ENCODE peak calls at places on chromosomes 5 and 9, in ten cellular contexts. P, Y, N, G, I, L, K, U, O and R are unnamed samples. For H3K4me1, the result is how much of the 10 kb centered on the place peaks cover.

GRCh38 chr5:37871023-37871815 is 31.4 kb upstream of the GDNF start:
- DNase-seq in U (no peak), K (no peak), O (peak), L (no peak), I (no peak), N (no peak), P (no peak), G (peak), Y (no peak), R (no peak)

GRCh38 chr5:26227245-26227644 is 811.1 kb downstream of the CDH9 start:
- DNase-seq in I (no peak), N (no peak), U (no peak), Y (no peak), G (no peak), O (no peak), K (no peak), L (no peak), P (no peak), R (no peak)

GRCh38 chr5:106171708-106172107 is 1499.0 kb downstream of the EFNA5 start:
- DNase-seq in O (no peak), N (no peak), U (no peak), K (no peak), I (no peak), L (no peak), Y (no peak), P (no peak), G (peak), R (no peak)

GRCh38 chr5:157116483-157116954 is 7.7 kb upstream of the HAVCR2 start:
- DNase-seq in G (no peak), O (no peak), N (no peak), K (no peak), U (no peak), L (no peak), Y (no peak), P (no peak), I (no peak), R (no peak)

GRCh38 chr5:39257554-39257953 is 38.2 kb upstream of the FYB1 start:
- DNase-seq in I (no peak), U (no peak), L (no peak), G (no peak), P (no peak), N (no peak), Y (no peak), K (no peak), O (no peak), R (no peak)

GRCh38 chr5:154356256-154356655 is 89.5 kb upstream of the SAP30L start:
- DNase-seq in P (no peak), O (no peak), N (no peak), Y (no peak), L (no peak), G (peak), I (peak), K (no peak), U (peak), R (no peak)

GRCh38 chr9:16286160-16286559 is 584.3 kb downstream of the BNC2 start:
- DNase-seq in I (no peak), L (no peak), N (no peak), O (no peak), U (no peak), K (no peak), P (no peak), G (no peak), Y (no peak), R (no peak)

GRCh38 chr5:26889810-26890209 is 148.6 kb downstream of the CDH9 start:
- DNase-seq in K (no peak), Y (no peak), P (no peak), I (no peak), U (no peak), N (no peak), G (no peak), O (no peak), L (no peak), R (no peak)

GRCh38 chr9:108606408-108606807 is 249.4 kb downstream of the ACTL7B start:
- DNase-seq in O (no peak), I (peak), U (peak), P (no peak), N (no peak), Y (no peak), K (no peak), G (no peak), L (no peak), R (no peak)

GRCh38 chr5:95113489-95113888 is 171.4 kb downstream of the MCTP1 start:
- DNase-seq in I (no peak), O (no peak), G (peak), U (no peak), N (peak), Y (no peak), L (no peak), P (no peak), K (no peak), R (no peak)

GRCh38 chr5:163407034-163407652 is 30.3 kb upstream of the CCNG1 start:
- DNase-seq in L (no peak), N (no peak), K (no peak), U (no peak), I (no peak), G (peak), Y (no peak), O (no peak), P (no peak), R (peak)

GRCh38 chr9:133351908-133352634 is 4.1 kb downstream of the RPL7A start:
- DNase-seq in O (no peak), G (peak), Y (no peak), K (no peak), U (peak), L (no peak), N (peak), I (peak), P (no peak), R (peak)

GRCh38 chr9:20335668-20336332 is 286.5 kb downstream of the MLLT3 start:
- DNase-seq in Y (no peak), G (no peak), O (no peak), N (no peak), L (no peak), U (no peak), K (no peak), I (no peak), P (no peak), R (no peak)

GRCh38 chr9:100072805-100073204 is 26.0 kb downstream of the ERP44 start:
- DNase-seq in P (no peak), N (no peak), K (no peak), G (no peak), O (no peak), Y (no peak), L (no peak), U (no peak), I (no peak), R (no peak)

GRCh38 chr5:128135286-128135685 is 51.7 kb downstream of the SLC12A2 start:
- DNase-seq in L (no peak), P (no peak), K (no peak), I (no peak), N (no peak), O (no peak), G (no peak), Y (no peak), U (no peak), R (no peak)

GRCh38 chr5:172437445-172438303 is 16.7 kb downstream of the SH3PXD2B start:
- DNase-seq in N (peak), G (peak), I (peak), P (peak), Y (peak), K (peak), O (peak), U (peak), L (peak), R (peak)

GRCh38 chr9:136619742-136620440 is 42.8 kb upstream of the EGFL7 start:
- DNase-seq in K (peak), O (no peak), Y (no peak), P (peak), I (no peak), N (peak), L (peak), G (no peak), U (peak), R (no peak)

DNA sequence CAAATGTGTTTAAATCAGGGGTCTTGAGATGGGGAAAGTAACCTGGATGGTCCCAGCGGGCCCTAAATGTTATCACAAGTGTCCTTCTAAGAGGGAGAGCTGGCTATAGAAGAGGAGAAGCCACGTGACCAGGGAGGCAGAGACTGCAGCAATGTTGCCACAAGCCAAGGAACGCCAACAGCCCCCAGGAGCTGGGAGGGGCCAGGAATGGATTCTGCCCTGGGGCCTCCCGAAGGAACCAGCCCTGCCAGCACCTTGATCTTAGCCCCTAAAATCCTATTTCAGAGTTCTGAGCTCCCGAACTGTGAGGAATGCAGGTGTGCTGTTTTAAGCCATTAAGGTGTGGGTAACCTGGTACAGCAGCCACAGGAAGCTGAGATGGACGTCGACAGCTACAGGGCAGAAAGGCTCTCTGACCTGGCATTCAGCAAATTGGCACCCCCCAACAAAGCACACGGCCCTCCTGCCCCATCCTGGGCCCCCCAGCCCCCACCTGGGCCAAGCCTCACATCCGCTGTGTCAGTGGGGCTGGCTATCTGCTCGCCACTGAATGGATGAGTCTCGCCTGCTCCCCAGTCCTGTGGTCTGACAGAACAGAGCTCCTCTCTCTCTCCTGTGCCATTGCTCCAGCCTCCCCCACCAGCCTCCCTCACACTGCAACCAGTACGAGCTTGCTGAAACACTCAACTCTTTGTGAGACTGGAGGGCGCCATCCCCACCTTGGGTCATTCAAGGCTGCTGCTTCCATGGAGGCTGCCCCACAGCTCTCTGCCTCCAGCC is 78.8 kb downstream of the ADAMTS2 start:
- DNase-seq in U (peak), G (no peak), I (no peak), O (no peak), N (peak), Y (peak), P (peak), K (no peak), L (no peak), R (no peak)
- H3K27ac ChIP-seq in U (peak), G (peak), I (no peak), O (no peak), N (peak), Y (peak), P (peak), K (peak), L (peak), R (no peak)

GRCh38 chr5:329758-330149 is 8.2 kb downstream of the AHRR start:
- DNase-seq in G (no peak), L (no peak), Y (no peak), K (no peak), O (no peak), U (no peak), N (no peak), P (no peak), I (no peak), R (no peak)
- H3K4me1 ChIP-seq in G (under half), L (under half), Y (under half), K (under half), O (under half), U (under half), N (under half), P (under half), I (under half), R (under half)

DNA sequence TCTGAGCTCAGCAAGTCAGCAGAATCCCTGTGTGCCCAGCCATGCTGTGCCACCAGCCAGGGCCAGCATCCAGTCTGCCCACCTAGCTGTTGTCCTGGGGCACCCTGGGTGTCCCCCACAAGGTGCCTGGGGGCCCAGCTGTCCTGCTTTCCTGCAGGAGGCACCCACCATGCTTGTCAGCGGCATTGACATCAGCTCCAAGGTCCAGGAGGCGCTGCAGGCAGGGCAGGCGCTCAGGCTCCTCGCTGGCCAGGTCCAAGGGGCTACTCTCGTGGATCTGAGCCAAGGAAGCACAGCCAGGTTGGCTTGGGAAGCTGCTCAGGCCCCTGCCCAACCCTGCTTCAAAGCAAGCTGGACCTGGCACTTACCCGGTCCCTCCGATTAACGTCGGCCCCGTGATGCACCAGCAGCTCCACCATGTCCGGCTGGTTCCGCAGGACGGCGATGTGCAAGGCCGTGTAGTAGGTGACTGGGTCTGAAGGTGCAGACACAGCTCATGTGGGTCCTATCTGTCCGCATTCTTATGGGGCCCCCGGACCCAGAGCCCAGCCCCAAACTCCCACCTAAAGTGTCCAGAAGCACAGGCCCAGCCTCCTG is 2.8 kb downstream of the ASB6 start:
- DNase-seq in L (no peak), G (no peak), O (no peak), P (no peak), U (no peak), I (no peak), Y (no peak), N (no peak), K (no peak), R (no peak)
- H3K27ac ChIP-seq in L (no peak), G (no peak), O (no peak), P (no peak), U (peak), I (no peak), Y (no peak), N (no peak), K (no peak), R (peak)

GRCh38 chr9:134666208-134666607 is 24.6 kb downstream of the COL5A1 start:
- DNase-seq in K (no peak), N (no peak), I (no peak), P (peak), L (no peak), O (no peak), Y (no peak), G (no peak), U (no peak), R (no peak)
- H3K4me1 ChIP-seq in K (under half), N (under half), I (under half), P (under half), L (under half), O (under half), Y (under half), G (half or more), U (under half), R (under half)